ENCODE peak calls at places on chromosomes 2 and 18, in ten cellular contexts. G is right atrium auricular region, J is GM23338, K is BJ, H is mammary epithelial cell, S is fibroblast of lung, A is H1, P is K562, Z is left lung, D is PC-9. F is an unnamed sample.

GRCh38 chr2:38064805-38065501 is 11.0 kb downstream of the CYP1B1 start:
- DNase-seq in G (no peak), D (no peak), A (no peak), K (no peak), Z (no peak), P (no peak), H (no peak), S (no peak), J (no peak), F (no peak)

GRCh38 chr2:97702731-97703470 is 10.5 kb upstream of the ZAP70 start:
- DNase-seq in A (no peak), J (no peak), G (peak; percentile 38), K (no peak), P (no peak), S (no peak), Z (no peak), H (no peak), D (no peak), F (no peak)

GRCh38 chr2:152336854-152337510 is 2.0 kb downstream of the FMNL2 start:
- DNase-seq in A (no peak), H (peak; percentile 49), J (peak; percentile 46), D (no peak), Z (no peak), K (no peak), S (peak; percentile 72), P (no peak), G (peak; percentile 66), F (peak; percentile 4)

GRCh38 chr18:42850174-42850766 is 265.2 kb downstream of the RIT2 start:
- DNase-seq in Z (no peak), K (no peak), G (no peak), A (no peak), D (no peak), H (no peak), P (no peak), S (peak; percentile 1), J (no peak), F (no peak)

GRCh38 chr2:5111581-5111980 is 580.6 kb upstream of the SOX11 start:
- DNase-seq in A (no peak), Z (no peak), D (no peak), H (peak; percentile 0), J (no peak), P (no peak), K (no peak), S (no peak), G (no peak), F (no peak)

GRCh38 chr2:28721601-28722191 is 29.9 kb upstream of the PPP1CB start:
- DNase-seq in Z (no peak), A (no peak), G (no peak), H (no peak), P (no peak), S (no peak), D (no peak), J (no peak), K (no peak), F (no peak)

GRCh38 chr18:79587298-79588125 is 92.1 kb upstream of the CTDP1 start:
- DNase-seq in A (no peak), K (no peak), J (no peak), G (no peak), D (no peak), S (no peak), Z (peak; percentile 30), P (no peak), H (no peak), F (no peak)

GRCh38 chr2:3432067-3432466 is 52.6 kb downstream of the TRAPPC12 start:
- DNase-seq in P (no peak), H (no peak), G (no peak), S (no peak), J (no peak), D (no peak), A (no peak), K (no peak), Z (no peak), F (no peak)

DNA sequence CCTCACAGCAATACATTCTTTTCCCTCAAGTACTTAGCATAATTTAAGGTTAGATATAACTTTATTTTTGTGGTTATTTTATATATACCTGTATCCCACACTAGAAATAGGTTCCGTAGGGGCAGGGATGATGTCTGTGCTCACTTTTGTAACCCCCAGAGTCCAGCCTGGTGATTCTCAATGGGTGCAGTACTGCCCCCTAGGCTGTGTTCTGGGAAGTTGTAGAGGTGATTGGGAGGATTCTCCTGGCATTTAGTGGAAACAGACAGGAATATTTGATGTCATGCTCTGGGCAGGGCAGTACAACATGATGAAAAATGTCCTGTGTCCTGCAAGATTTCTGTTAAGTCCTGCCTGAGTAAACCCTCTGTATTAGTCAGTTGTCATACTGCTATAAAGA is 333.3 kb downstream of the PLCL1 start:
- DNase-seq in D (no peak), J (peak; percentile 74), Z (no peak), G (no peak), S (no peak), P (no peak), K (no peak), A (no peak), H (no peak), F (no peak)
- TF ChIP-seq CTCF in D (no peak), J (peak; percentile 76), Z (no peak), G (no peak), S (no peak), P (peak; percentile 24), K (no peak), A (peak; percentile 55), H (no peak), F (no peak)

GRCh38 chr2:30161929-30162328 is 15.1 kb downstream of the YPEL5 start:
- DNase-seq in H (no peak), G (no peak), K (no peak), A (no peak), P (no peak), J (no peak), S (no peak), Z (no peak), D (no peak), F (no peak)

GRCh38 chr2:30155889-30156658 is 9.3 kb downstream of the YPEL5 start:
- DNase-seq in K (no peak), P (no peak), Z (no peak), H (no peak), S (no peak), J (no peak), G (no peak), D (no peak), A (no peak), F (no peak)

GRCh38 chr2:30157616-30158015 is 10.8 kb downstream of the YPEL5 start:
- DNase-seq in P (no peak), K (no peak), A (no peak), S (no peak), H (no peak), D (no peak), J (no peak), G (no peak), Z (no peak), F (no peak)

GRCh38 chr2:30162821-30163220 is 16.0 kb downstream of the YPEL5 start:
- DNase-seq in G (no peak), A (no peak), D (no peak), Z (no peak), P (no peak), K (no peak), H (no peak), J (no peak), S (no peak), F (no peak)

DNA sequence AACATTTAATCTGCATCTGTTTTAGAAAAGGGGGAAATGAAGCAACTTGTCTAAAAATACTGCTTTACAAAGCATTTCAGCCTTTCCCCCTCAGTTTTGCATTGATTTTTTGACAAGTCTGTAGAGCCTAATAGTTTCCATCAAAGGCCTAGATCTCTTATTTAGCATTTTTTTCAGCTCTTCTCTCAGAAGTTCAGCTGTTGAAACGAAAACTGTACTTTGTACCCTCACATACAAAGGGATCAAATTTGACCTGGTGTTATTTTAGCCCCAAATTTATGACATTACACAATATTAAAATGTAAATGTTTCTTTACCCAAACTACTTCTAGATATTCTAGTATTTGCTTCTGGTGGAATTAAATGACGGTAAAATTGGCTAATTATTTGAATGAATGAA is 13.0 kb downstream of the YPEL5 start:
- DNase-seq in P (no peak), H (no peak), D (no peak), G (no peak), S (no peak), Z (no peak), J (no peak), K (no peak), A (no peak), F (no peak)
- H3K36me3 ChIP-seq in P (peaks cover 8% of the 10 kb centered on the region), H (peaks cover 7% of the 10 kb centered on the region), D (peaks cover 17% of the 10 kb centered on the region), G (peaks cover 51% of the 10 kb centered on the region), S (peaks cover 2% of the 10 kb centered on the region), Z (peaks cover 40% of the 10 kb centered on the region), J (peaks cover 4% of the 10 kb centered on the region), K (peaks cover 9% of the 10 kb centered on the region), A (peaks cover 33% of the 10 kb centered on the region), F (peaks cover 4% of the 10 kb centered on the region)

GRCh38 chr2:146984014-146984413 is 860.8 kb upstream of the ACVR2A start:
- DNase-seq in S (no peak), D (no peak), A (no peak), H (no peak), Z (no peak), K (no peak), P (no peak), J (no peak), G (no peak), F (no peak)

GRCh38 chr2:146989726-146990125 is 855.1 kb upstream of the ACVR2A start:
- DNase-seq in J (no peak), K (no peak), D (no peak), S (no peak), Z (no peak), P (no peak), A (no peak), G (no peak), H (no peak), F (no peak)

GRCh38 chr2:146985753-146986152 is 859.1 kb upstream of the ACVR2A start:
- DNase-seq in A (no peak), K (no peak), G (no peak), Z (no peak), S (no peak), J (no peak), H (no peak), D (no peak), P (no peak), F (no peak)

GRCh38 chr2:146987996-146988395 is 856.8 kb upstream of the ACVR2A start:
- DNase-seq in K (no peak), Z (no peak), G (no peak), H (no peak), P (no peak), J (no peak), S (no peak), A (no peak), D (no peak), F (no peak)

GRCh38 chr2:146986161-146986560 is 858.7 kb upstream of the ACVR2A start:
- DNase-seq in S (peak; percentile 62), A (no peak), G (no peak), D (no peak), Z (no peak), K (no peak), P (no peak), H (peak; percentile 90), J (no peak), F (peak; percentile 7)
- H3K4me3 ChIP-seq in S (no peak overlapping the region), A (no peak overlapping the region), G (no peak overlapping the region), D (no peak overlapping the region), Z (no peak overlapping the region), K (no peak overlapping the region), P (no peak overlapping the region), H (no peak overlapping the region), J (no peak overlapping the region), F (no peak overlapping the region)

DNA sequence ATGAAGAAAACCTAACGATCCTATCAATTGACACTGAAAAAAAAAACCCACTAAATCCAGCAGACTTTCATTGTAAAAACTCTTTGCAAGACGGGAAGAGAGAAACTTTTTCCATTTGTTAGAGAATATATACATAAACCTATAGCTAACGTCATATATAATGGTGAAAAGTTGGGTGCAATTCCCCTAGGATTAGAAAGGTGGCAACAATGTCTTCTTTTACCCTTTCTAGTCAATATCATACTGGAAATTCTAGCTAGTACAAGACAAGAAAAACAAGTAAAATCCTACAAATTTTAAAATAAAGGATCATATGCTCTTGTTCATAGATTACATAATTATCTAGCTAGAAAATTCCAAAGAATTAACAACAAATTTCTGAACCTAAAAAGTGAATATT is 1596.5 kb upstream of the LRRTM1 start:
- DNase-seq in Z (no peak), J (peak; percentile 53), K (no peak), A (no peak), P (no peak), G (no peak), S (no peak), D (no peak), H (no peak), F (no peak)
- TF ChIP-seq CTCF in Z (no peak), J (peak; percentile 59), K (no peak), A (peak; percentile 9), P (no peak), G (no peak), S (peak; percentile 36), D (peak; percentile 50), H (peak; percentile 32), F (no peak)